ENCODE peak calls at places on chromosomes 12 and 14, in ten cellular contexts. One of them, this sample, is unnamed. For H3K36me3, the result is how much of the 10 kb centered on the place peaks cover.

GRCh38 chr14:75339059-75339458 is 60.4 kb downstream of the FOS start:
- DNase-seq in sigmoid colon: no peak
- DNase-seq in astrocyte: peak
- DNase-seq in PC-3: no peak
- DNase-seq in neural progenitor cell: no peak
- DNase-seq in adrenal gland: no peak
- DNase-seq in brain microvascular endothelial cell: no peak
- DNase-seq in Panc1: no peak
- DNase-seq in heart right ventricle: no peak
- DNase-seq in OCI-LY7: no peak
- DNase-seq in this sample: no peak

GRCh38 chr12:15435597-15435996 is 113.3 kb downstream of the PTPRO start:
- DNase-seq in sigmoid colon: no peak
- DNase-seq in astrocyte: peak
- DNase-seq in PC-3: no peak
- DNase-seq in neural progenitor cell: no peak
- DNase-seq in adrenal gland: no peak
- DNase-seq in brain microvascular endothelial cell: no peak
- DNase-seq in Panc1: no peak
- DNase-seq in heart right ventricle: no peak
- DNase-seq in OCI-LY7: no peak
- DNase-seq in this sample: no peak

GRCh38 chr12:58920102-58920955 is at the start of gene LRIG3:
- DNase-seq in sigmoid colon: peak
- DNase-seq in astrocyte: peak
- DNase-seq in PC-3: peak
- DNase-seq in neural progenitor cell: peak
- DNase-seq in adrenal gland: peak
- DNase-seq in brain microvascular endothelial cell: peak
- DNase-seq in Panc1: peak
- DNase-seq in heart right ventricle: peak
- DNase-seq in OCI-LY7: no peak
- DNase-seq in this sample: peak

GRCh38 chr14:69483765-69484443 is 624 bp upstream of the PLEKHD1 start:
- DNase-seq in sigmoid colon: no peak
- DNase-seq in astrocyte: peak
- DNase-seq in PC-3: peak
- DNase-seq in neural progenitor cell: peak
- DNase-seq in adrenal gland: peak
- DNase-seq in brain microvascular endothelial cell: no peak
- DNase-seq in Panc1: no peak
- DNase-seq in heart right ventricle: peak
- DNase-seq in OCI-LY7: no peak
- DNase-seq in this sample: no peak

GRCh38 chr12:40342010-40342409 is 117.2 kb downstream of the LRRK2 start:
- DNase-seq in sigmoid colon: no peak
- DNase-seq in astrocyte: no peak
- DNase-seq in PC-3: no peak
- DNase-seq in neural progenitor cell: no peak
- DNase-seq in adrenal gland: peak
- DNase-seq in brain microvascular endothelial cell: no peak
- DNase-seq in Panc1: no peak
- DNase-seq in heart right ventricle: no peak
- DNase-seq in OCI-LY7: no peak
- DNase-seq in this sample: no peak

GRCh38 chr14:62006116-62006737 is 244.0 kb downstream of the SNAPC1 start:
- DNase-seq in sigmoid colon: no peak
- DNase-seq in astrocyte: no peak
- DNase-seq in PC-3: no peak
- DNase-seq in neural progenitor cell: no peak
- DNase-seq in adrenal gland: no peak
- DNase-seq in brain microvascular endothelial cell: no peak
- DNase-seq in Panc1: no peak
- DNase-seq in heart right ventricle: no peak
- DNase-seq in OCI-LY7: no peak
- DNase-seq in this sample: no peak

GRCh38 chr12:6827982-6828670 is at the start of gene P3H3:
- DNase-seq in sigmoid colon: no peak
- DNase-seq in astrocyte: peak
- DNase-seq in PC-3: no peak
- DNase-seq in neural progenitor cell: peak
- DNase-seq in adrenal gland: no peak
- DNase-seq in brain microvascular endothelial cell: peak
- DNase-seq in Panc1: no peak
- DNase-seq in heart right ventricle: peak
- DNase-seq in OCI-LY7: peak
- DNase-seq in this sample: no peak

GRCh38 chr12:124369055-124369900 is 74.4 kb downstream of the RFLNA start:
- DNase-seq in sigmoid colon: peak
- DNase-seq in astrocyte: peak
- DNase-seq in PC-3: peak
- DNase-seq in neural progenitor cell: no peak
- DNase-seq in adrenal gland: peak
- DNase-seq in brain microvascular endothelial cell: peak
- DNase-seq in Panc1: no peak
- DNase-seq in heart right ventricle: peak
- DNase-seq in OCI-LY7: no peak
- DNase-seq in this sample: no peak

GRCh38 chr14:52834440-52834842 is 43.0 kb upstream of the GNPNAT1 start:
- DNase-seq in sigmoid colon: no peak
- DNase-seq in astrocyte: peak
- DNase-seq in PC-3: peak
- DNase-seq in neural progenitor cell: no peak
- DNase-seq in adrenal gland: no peak
- DNase-seq in brain microvascular endothelial cell: peak
- DNase-seq in Panc1: no peak
- DNase-seq in heart right ventricle: no peak
- DNase-seq in OCI-LY7: no peak
- DNase-seq in this sample: no peak

GRCh38 chr14:52833891-52834290 is 42.5 kb upstream of the GNPNAT1 start:
- DNase-seq in sigmoid colon: no peak
- DNase-seq in astrocyte: no peak
- DNase-seq in PC-3: no peak
- DNase-seq in neural progenitor cell: no peak
- DNase-seq in adrenal gland: no peak
- DNase-seq in brain microvascular endothelial cell: no peak
- DNase-seq in Panc1: no peak
- DNase-seq in heart right ventricle: no peak
- DNase-seq in OCI-LY7: no peak
- DNase-seq in this sample: no peak

GRCh38 chr14:52840916-52841315 is 49.5 kb upstream of the GNPNAT1 start:
- DNase-seq in sigmoid colon: peak
- DNase-seq in astrocyte: peak
- DNase-seq in PC-3: peak
- DNase-seq in neural progenitor cell: no peak
- DNase-seq in adrenal gland: peak
- DNase-seq in brain microvascular endothelial cell: peak
- DNase-seq in Panc1: no peak
- DNase-seq in heart right ventricle: no peak
- DNase-seq in OCI-LY7: no peak
- DNase-seq in this sample: no peak

GRCh38 chr14:52837451-52837850 is 46.0 kb upstream of the GNPNAT1 start:
- DNase-seq in sigmoid colon: no peak
- DNase-seq in astrocyte: no peak
- DNase-seq in PC-3: no peak
- DNase-seq in neural progenitor cell: no peak
- DNase-seq in adrenal gland: no peak
- DNase-seq in brain microvascular endothelial cell: no peak
- DNase-seq in Panc1: no peak
- DNase-seq in heart right ventricle: no peak
- DNase-seq in OCI-LY7: no peak
- DNase-seq in this sample: no peak

DNA sequence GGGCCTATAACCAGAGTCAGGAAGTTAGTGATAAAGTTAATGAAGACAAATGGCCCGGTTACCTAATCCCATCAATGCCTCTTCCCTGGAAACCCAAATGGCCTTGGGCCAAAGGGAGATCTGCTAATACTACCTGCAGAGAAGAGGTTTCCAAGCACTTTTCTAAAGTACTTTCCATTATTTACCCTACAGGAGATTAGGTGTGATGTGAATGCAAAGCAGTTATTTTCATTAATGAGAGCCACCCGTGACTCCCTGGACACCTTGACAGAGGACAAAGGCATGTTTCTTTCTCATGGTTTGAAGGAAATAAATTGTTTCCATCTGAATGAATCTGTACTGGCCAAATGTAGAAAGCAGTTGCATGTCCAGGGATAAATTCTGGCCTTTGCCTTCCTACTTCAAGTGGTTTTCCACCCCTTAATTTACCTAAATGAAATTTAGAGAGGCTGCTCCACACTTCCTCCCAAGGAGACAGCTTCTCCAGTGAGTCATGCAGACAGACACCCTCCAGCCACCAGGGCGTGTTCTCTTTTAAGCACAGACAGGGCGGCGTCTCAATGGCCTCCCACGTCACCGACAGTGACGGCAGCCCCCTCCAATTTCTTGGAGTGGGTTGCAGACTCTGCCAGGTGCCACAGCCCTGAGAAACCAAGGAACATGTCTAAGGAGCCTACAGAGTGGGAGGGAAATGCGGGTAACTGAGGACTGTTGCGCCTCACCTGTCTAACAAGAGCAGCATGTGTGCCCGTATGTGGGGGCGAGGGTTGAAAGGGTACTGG is 43.9 kb upstream of the GNPNAT1 start:
- DNase-seq in sigmoid colon: no peak
- DNase-seq in astrocyte: peak
- DNase-seq in PC-3: peak
- DNase-seq in neural progenitor cell: peak
- DNase-seq in adrenal gland: no peak
- DNase-seq in brain microvascular endothelial cell: peak
- DNase-seq in Panc1: no peak
- DNase-seq in heart right ventricle: no peak
- DNase-seq in OCI-LY7: no peak
- DNase-seq in this sample: no peak
- H3K4me3 ChIP-seq in sigmoid colon: no peak
- H3K4me3 ChIP-seq in astrocyte: peak
- H3K4me3 ChIP-seq in PC-3: no peak
- H3K4me3 ChIP-seq in neural progenitor cell: no peak
- H3K4me3 ChIP-seq in adrenal gland: no peak
- H3K4me3 ChIP-seq in brain microvascular endothelial cell: no peak
- H3K4me3 ChIP-seq in Panc1: no peak
- H3K4me3 ChIP-seq in heart right ventricle: no peak
- H3K4me3 ChIP-seq in OCI-LY7: no peak
- H3K4me3 ChIP-seq in this sample: no peak

GRCh38 chr12:98719515-98720504 is 74.7 kb downstream of the APAF1 start:
- DNase-seq in sigmoid colon: no peak
- DNase-seq in astrocyte: no peak
- DNase-seq in PC-3: no peak
- DNase-seq in neural progenitor cell: no peak
- DNase-seq in adrenal gland: no peak
- DNase-seq in brain microvascular endothelial cell: no peak
- DNase-seq in Panc1: no peak
- DNase-seq in heart right ventricle: no peak
- DNase-seq in OCI-LY7: no peak
- DNase-seq in this sample: peak

GRCh38 chr12:98721204-98721702 is 76.2 kb downstream of the APAF1 start:
- DNase-seq in sigmoid colon: no peak
- DNase-seq in astrocyte: no peak
- DNase-seq in PC-3: no peak
- DNase-seq in neural progenitor cell: no peak
- DNase-seq in adrenal gland: no peak
- DNase-seq in brain microvascular endothelial cell: no peak
- DNase-seq in Panc1: no peak
- DNase-seq in heart right ventricle: no peak
- DNase-seq in OCI-LY7: no peak
- DNase-seq in this sample: no peak

GRCh38 chr12:98727196-98727595 is 82.1 kb downstream of the APAF1 start:
- DNase-seq in sigmoid colon: no peak
- DNase-seq in astrocyte: no peak
- DNase-seq in PC-3: no peak
- DNase-seq in neural progenitor cell: no peak
- DNase-seq in adrenal gland: no peak
- DNase-seq in brain microvascular endothelial cell: no peak
- DNase-seq in Panc1: no peak
- DNase-seq in heart right ventricle: no peak
- DNase-seq in OCI-LY7: no peak
- DNase-seq in this sample: no peak

GRCh38 chr12:98725481-98726247 is 80.6 kb downstream of the APAF1 start:
- DNase-seq in sigmoid colon: no peak
- DNase-seq in astrocyte: peak
- DNase-seq in PC-3: peak
- DNase-seq in neural progenitor cell: peak
- DNase-seq in adrenal gland: peak
- DNase-seq in brain microvascular endothelial cell: peak
- DNase-seq in Panc1: no peak
- DNase-seq in heart right ventricle: no peak
- DNase-seq in OCI-LY7: peak
- DNase-seq in this sample: no peak

GRCh38 chr12:98724384-98725155 is 79.5 kb downstream of the APAF1 start:
- DNase-seq in sigmoid colon: no peak
- DNase-seq in astrocyte: peak
- DNase-seq in PC-3: no peak
- DNase-seq in neural progenitor cell: no peak
- DNase-seq in adrenal gland: no peak
- DNase-seq in brain microvascular endothelial cell: no peak
- DNase-seq in Panc1: no peak
- DNase-seq in heart right ventricle: no peak
- DNase-seq in OCI-LY7: no peak
- DNase-seq in this sample: no peak
- H3K36me3 ChIP-seq in sigmoid colon: under half
- H3K36me3 ChIP-seq in astrocyte: under half
- H3K36me3 ChIP-seq in PC-3: under half
- H3K36me3 ChIP-seq in neural progenitor cell: under half
- H3K36me3 ChIP-seq in adrenal gland: under half
- H3K36me3 ChIP-seq in brain microvascular endothelial cell: under half
- H3K36me3 ChIP-seq in Panc1: under half
- H3K36me3 ChIP-seq in heart right ventricle: under half
- H3K36me3 ChIP-seq in OCI-LY7: under half
- H3K36me3 ChIP-seq in this sample: under half

GRCh38 chr12:66698558-66698957 is 19.7 kb upstream of the GRIP1 start:
- DNase-seq in sigmoid colon: no peak
- DNase-seq in astrocyte: no peak
- DNase-seq in PC-3: no peak
- DNase-seq in neural progenitor cell: no peak
- DNase-seq in adrenal gland: no peak
- DNase-seq in brain microvascular endothelial cell: no peak
- DNase-seq in Panc1: no peak
- DNase-seq in heart right ventricle: no peak
- DNase-seq in OCI-LY7: no peak
- DNase-seq in this sample: no peak
- TF ChIP-seq CTCF in sigmoid colon: no peak
- TF ChIP-seq CTCF in astrocyte: no peak
- TF ChIP-seq CTCF in PC-3: peak
- TF ChIP-seq CTCF in neural progenitor cell: no peak
- TF ChIP-seq CTCF in adrenal gland: no peak
- TF ChIP-seq CTCF in brain microvascular endothelial cell: no peak
- TF ChIP-seq CTCF in Panc1: peak
- TF ChIP-seq CTCF in heart right ventricle: no peak
- TF ChIP-seq CTCF in OCI-LY7: peak
- TF ChIP-seq CTCF in this sample: no peak

GRCh38 chr12:54024581-54024980 is 3.7 kb upstream of the HOXC6 start:
- DNase-seq in sigmoid colon: no peak
- DNase-seq in astrocyte: no peak
- DNase-seq in PC-3: no peak
- DNase-seq in neural progenitor cell: no peak
- DNase-seq in adrenal gland: no peak
- DNase-seq in brain microvascular endothelial cell: no peak
- DNase-seq in Panc1: no peak
- DNase-seq in heart right ventricle: no peak
- DNase-seq in OCI-LY7: no peak
- DNase-seq in this sample: no peak

GRCh38 chr12:54026640-54027441 is 1.4 kb upstream of the HOXC6 start:
- DNase-seq in sigmoid colon: no peak
- DNase-seq in astrocyte: no peak
- DNase-seq in PC-3: no peak
- DNase-seq in neural progenitor cell: no peak
- DNase-seq in adrenal gland: no peak
- DNase-seq in brain microvascular endothelial cell: no peak
- DNase-seq in Panc1: no peak
- DNase-seq in heart right ventricle: no peak
- DNase-seq in OCI-LY7: no peak
- DNase-seq in this sample: no peak

GRCh38 chr12:54027442-54027786 is 826 bp upstream of the HOXC6 start:
- DNase-seq in sigmoid colon: no peak
- DNase-seq in astrocyte: no peak
- DNase-seq in PC-3: no peak
- DNase-seq in neural progenitor cell: no peak
- DNase-seq in adrenal gland: no peak
- DNase-seq in brain microvascular endothelial cell: no peak
- DNase-seq in Panc1: no peak
- DNase-seq in heart right ventricle: no peak
- DNase-seq in OCI-LY7: no peak
- DNase-seq in this sample: no peak

GRCh38 chr12:54024127-54024526 is 4.1 kb upstream of the HOXC6 start:
- DNase-seq in sigmoid colon: no peak
- DNase-seq in astrocyte: no peak
- DNase-seq in PC-3: no peak
- DNase-seq in neural progenitor cell: peak
- DNase-seq in adrenal gland: no peak
- DNase-seq in brain microvascular endothelial cell: no peak
- DNase-seq in Panc1: no peak
- DNase-seq in heart right ventricle: no peak
- DNase-seq in OCI-LY7: no peak
- DNase-seq in this sample: no peak

GRCh38 chr12:54025507-54026393 is 2.5 kb upstream of the HOXC6 start:
- DNase-seq in sigmoid colon: no peak
- DNase-seq in astrocyte: no peak
- DNase-seq in PC-3: no peak
- DNase-seq in neural progenitor cell: no peak
- DNase-seq in adrenal gland: no peak
- DNase-seq in brain microvascular endothelial cell: no peak
- DNase-seq in Panc1: no peak
- DNase-seq in heart right ventricle: no peak
- DNase-seq in OCI-LY7: no peak
- DNase-seq in this sample: no peak
- H3K4me3 ChIP-seq in sigmoid colon: no peak
- H3K4me3 ChIP-seq in astrocyte: no peak
- H3K4me3 ChIP-seq in PC-3: no peak
- H3K4me3 ChIP-seq in neural progenitor cell: no peak
- H3K4me3 ChIP-seq in adrenal gland: no peak
- H3K4me3 ChIP-seq in brain microvascular endothelial cell: no peak
- H3K4me3 ChIP-seq in Panc1: peak
- H3K4me3 ChIP-seq in heart right ventricle: no peak
- H3K4me3 ChIP-seq in OCI-LY7: no peak
- H3K4me3 ChIP-seq in this sample: no peak

This sample was measured in GM06990.